ENCODE peak calls at places on chromosomes 2 and 18, in five cellular contexts. A, U, R, Y and Z are unnamed samples.

GRCh38 chr2:96412307-96413066 is 76.9 kb downstream of the NCAPH start:
- DNase-seq in A (no peak), U (no peak), R (no peak), Y (no peak), Z (no peak)

GRCh38 chr2:234444888-234445287 is 52.0 kb downstream of the ARL4C start:
- DNase-seq in A (peak), U (no peak), R (no peak), Y (no peak), Z (no peak)

GRCh38 chr2:182666674-182667320 is 49.3 kb upstream of the DNAJC10 start:
- DNase-seq in A (peak), U (no peak), R (no peak), Y (no peak), Z (no peak)

GRCh38 chr2:127695491-127696472 is 5.5 kb upstream of the SFT2D3 start:
- DNase-seq in A (peak), U (peak), R (no peak), Y (peak), Z (no peak)

GRCh38 chr2:70010222-70011111 is 49.0 kb upstream of the ASPRV1 start:
- DNase-seq in A (no peak), U (no peak), R (peak), Y (no peak), Z (no peak)

GRCh38 chr2:145380436-145381017 is 860.6 kb upstream of the ZEB2 start:
- DNase-seq in A (peak), U (no peak), R (peak), Y (no peak), Z (no peak)

GRCh38 chr2:129135017-129135416 is 816.3 kb upstream of the HS6ST1 start:
- DNase-seq in A (no peak), U (no peak), R (no peak), Y (no peak), Z (no peak)

GRCh38 chr2:197423307-197423706 is 11.5 kb downstream of the SF3B1 start:
- DNase-seq in A (no peak), U (no peak), R (no peak), Y (no peak), Z (no peak)

GRCh38 chr2:134919360-134920210 is 963 bp downstream of the CCNT2 start:
- DNase-seq in A (peak), U (no peak), R (peak), Y (no peak), Z (no peak)

GRCh38 chr2:235765181-235765820 is 271.5 kb downstream of the AGAP1 start:
- DNase-seq in A (peak), U (no peak), R (no peak), Y (no peak), Z (no peak)

GRCh38 chr2:151083864-151084263 is 177.8 kb downstream of the RBM43 start:
- DNase-seq in A (no peak), U (no peak), R (no peak), Y (no peak), Z (no peak)

GRCh38 chr2:29068513-29068912 is 5.8 kb downstream of the PCARE start:
- DNase-seq in A (no peak), U (no peak), R (peak), Y (no peak), Z (no peak)

GRCh38 chr2:42802150-42802549 is 9.8 kb upstream of the HAAO start:
- DNase-seq in A (no peak), U (no peak), R (no peak), Y (no peak), Z (no peak)

GRCh38 chr18:3207565-3207964 is 12.2 kb downstream of the MYOM1 start:
- DNase-seq in A (no peak), U (no peak), R (peak), Y (no peak), Z (no peak)

DNA sequence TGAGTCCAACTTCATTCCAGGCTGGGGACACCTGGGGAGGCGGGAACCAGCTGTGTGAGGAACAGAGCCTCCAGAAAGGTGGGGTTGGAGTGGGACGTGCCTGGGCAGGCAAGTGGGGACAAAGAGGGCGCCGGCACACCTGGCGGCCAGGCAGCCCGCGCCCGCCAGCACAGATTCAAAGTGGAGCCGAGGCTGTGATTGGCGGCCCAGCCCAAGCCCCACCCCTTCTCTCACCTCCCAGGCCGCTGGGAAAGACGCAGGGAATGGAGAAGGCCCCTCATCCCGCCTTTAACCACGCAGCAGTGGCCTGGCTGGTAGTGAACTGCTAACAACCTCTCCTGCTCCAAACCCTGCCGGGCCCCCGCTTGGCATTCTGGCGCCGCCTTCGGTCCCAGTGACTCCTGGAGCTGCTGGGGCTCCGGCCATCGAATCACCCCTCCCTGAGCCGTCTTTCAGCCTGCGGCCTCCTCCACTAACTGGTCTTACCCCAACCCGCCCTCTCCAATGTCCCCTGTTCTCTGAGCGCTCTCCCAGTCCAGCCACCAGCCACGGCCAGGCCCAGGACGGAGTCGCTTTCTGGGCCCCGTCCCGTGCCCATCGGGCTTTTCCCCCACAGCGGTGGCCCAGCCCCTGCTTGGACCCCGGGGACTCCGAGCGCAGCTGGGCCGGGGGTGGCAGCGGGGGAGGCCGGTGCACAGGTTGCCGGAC is 27.9 kb upstream of the PTMA start:
- DNase-seq in A (peak), U (peak), R (peak), Y (peak), Z (no peak)
- H3K9ac ChIP-seq in A (peak), U (peak), R (peak), Y (peak), Z (peak)

GRCh38 chr2:240791211-240791800 is 28.7 kb downstream of the KIF1A start:
- DNase-seq in A (no peak), U (no peak), R (no peak), Y (no peak), Z (no peak)
- H2BK12ac ChIP-seq in A (no peak), U (no peak), R (no peak), Y (no peak), Z (peak)

GRCh38 chr18:76801567-76802505 is 20.5 kb upstream of the ZNF236 start:
- DNase-seq in A (peak), U (peak), R (peak), Y (peak), Z (peak)
- H3K9ac ChIP-seq in A (peak), U (no peak), R (no peak), Y (no peak), Z (peak)

GRCh38 chr2:238061310-238062202 is 755 bp downstream of the SCLY start:
- DNase-seq in A (peak), U (peak), R (no peak), Y (peak), Z (peak)
- H2BK12ac ChIP-seq in A (no peak), U (no peak), R (no peak), Y (no peak), Z (no peak)

GRCh38 chr18:8298186-8298585 is 311.1 kb upstream of the RAB12 start:
- DNase-seq in A (no peak), U (no peak), R (no peak), Y (no peak), Z (no peak)

GRCh38 chr18:8299054-8299708 is 310.1 kb upstream of the RAB12 start:
- DNase-seq in A (no peak), U (no peak), R (no peak), Y (no peak), Z (no peak)

GRCh38 chr18:8303151-8303770 is 306.0 kb upstream of the RAB12 start:
- DNase-seq in A (no peak), U (no peak), R (no peak), Y (no peak), Z (no peak)

GRCh38 chr18:8301427-8302172 is 307.6 kb upstream of the RAB12 start:
- DNase-seq in A (no peak), U (no peak), R (no peak), Y (no peak), Z (no peak)

GRCh38 chr18:8300749-8301148 is 308.5 kb upstream of the RAB12 start:
- DNase-seq in A (no peak), U (no peak), R (no peak), Y (no peak), Z (no peak)
- H3K9ac ChIP-seq in A (no peak), U (no peak), R (no peak), Y (no peak), Z (no peak)

GRCh38 chr2:149332364-149332763 is 2.0 kb downstream of the LYPD6 start:
- DNase-seq in A (no peak), U (no peak), R (no peak), Y (no peak), Z (no peak)
- H2BK12ac ChIP-seq in A (no peak), U (no peak), R (no peak), Y (no peak), Z (no peak)

GRCh38 chr18:48674758-48675157 is 135.9 kb downstream of the CTIF start:
- DNase-seq in A (no peak), U (no peak), R (no peak), Y (no peak), Z (no peak)
- H3K9ac ChIP-seq in A (no peak), U (no peak), R (no peak), Y (no peak), Z (no peak)

DNA sequence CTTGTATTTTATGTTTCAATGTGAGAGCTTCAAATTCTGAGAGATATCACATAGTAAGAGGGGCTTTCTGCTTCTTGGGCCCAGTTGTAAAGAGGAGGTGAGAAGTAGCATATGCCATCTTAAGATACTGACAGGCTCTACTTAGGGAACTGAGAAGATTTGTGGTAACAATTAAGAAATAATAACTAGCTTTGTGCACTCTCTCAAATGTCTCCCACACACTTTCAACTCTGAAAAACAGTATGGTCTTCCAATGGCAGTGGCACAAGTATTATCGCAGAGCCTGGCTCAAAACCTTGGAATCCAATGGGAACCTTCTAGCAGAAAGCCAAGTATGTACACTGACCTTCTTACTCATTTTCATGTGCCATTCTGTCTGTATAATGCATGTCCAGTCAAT is 80.3 kb upstream of the FAM237A start:
- DNase-seq in A (no peak), U (no peak), R (no peak), Y (no peak), Z (no peak)
- H2BK12ac ChIP-seq in A (no peak), U (no peak), R (no peak), Y (no peak), Z (no peak)

GRCh38 chr18:35045121-35045520 is 3.9 kb downstream of the MAPRE2 start:
- DNase-seq in A (peak), U (no peak), R (no peak), Y (no peak), Z (no peak)
- H3K9ac ChIP-seq in A (peak), U (no peak), R (no peak), Y (no peak), Z (no peak)